ENCODE peak calls at places on chromosomes 11 and 22, in five cellular contexts. One of them, this sample, is unnamed. For H3K9me3, the result is how much of the 10 kb centered on the place peaks cover.

GRCh38 chr22:49811014-49811791 is 16.5 kb downstream of the BRD1 start:
- DNase-seq in sigmoid colon: peak
- DNase-seq in transverse colon: no peak
- DNase-seq in tibial artery: no peak
- DNase-seq in adrenal gland: no peak
- DNase-seq in this sample: no peak

GRCh38 chr22:44574057-44574456 is 76.0 kb upstream of the RTL6 start:
- DNase-seq in sigmoid colon: peak
- DNase-seq in tibial artery: no peak
- DNase-seq in adrenal gland: peak
- DNase-seq in transverse colon: no peak
- DNase-seq in this sample: peak

GRCh38 chr11:30344085-30344484 is 21.2 kb downstream of the ARL14EP start:
- DNase-seq in transverse colon: no peak
- DNase-seq in tibial artery: no peak
- DNase-seq in adrenal gland: no peak
- DNase-seq in sigmoid colon: no peak
- DNase-seq in this sample: no peak

GRCh38 chr22:22576244-22576988 is 17.4 kb upstream of the PRAME start:
- DNase-seq in tibial artery: no peak
- DNase-seq in sigmoid colon: no peak
- DNase-seq in adrenal gland: peak
- DNase-seq in transverse colon: peak
- DNase-seq in this sample: peak

GRCh38 chr22:41885116-41885515 is 29.8 kb downstream of the SHISA8 start:
- DNase-seq in adrenal gland: no peak
- DNase-seq in transverse colon: no peak
- DNase-seq in tibial artery: no peak
- DNase-seq in sigmoid colon: no peak
- DNase-seq in this sample: no peak

GRCh38 chr22:39894554-39895092 is 1.1 kb upstream of the ENTHD1 start:
- DNase-seq in adrenal gland: no peak
- DNase-seq in sigmoid colon: no peak
- DNase-seq in tibial artery: no peak
- DNase-seq in transverse colon: no peak
- DNase-seq in this sample: no peak

GRCh38 chr11:117332843-117333242 is 5.2 kb downstream of the CEP164 start:
- DNase-seq in adrenal gland: no peak
- DNase-seq in tibial artery: no peak
- DNase-seq in transverse colon: no peak
- DNase-seq in sigmoid colon: no peak
- DNase-seq in this sample: no peak

GRCh38 chr11:114846040-114846791 is 167.9 kb downstream of the NXPE2 start:
- DNase-seq in sigmoid colon: no peak
- DNase-seq in adrenal gland: peak
- DNase-seq in tibial artery: no peak
- DNase-seq in transverse colon: no peak
- DNase-seq in this sample: peak

GRCh38 chr11:78365381-78365792 is 52.2 kb downstream of the GAB2 start:
- DNase-seq in adrenal gland: no peak
- DNase-seq in sigmoid colon: no peak
- DNase-seq in tibial artery: no peak
- DNase-seq in transverse colon: no peak
- DNase-seq in this sample: no peak

GRCh38 chr11:87425943-87426342 is 388.2 kb downstream of the TMEM135 start:
- DNase-seq in transverse colon: no peak
- DNase-seq in adrenal gland: no peak
- DNase-seq in sigmoid colon: no peak
- DNase-seq in tibial artery: no peak
- DNase-seq in this sample: no peak

GRCh38 chr11:68828155-68828931 is 13.4 kb downstream of the CPT1A start:
- DNase-seq in tibial artery: no peak
- DNase-seq in transverse colon: no peak
- DNase-seq in adrenal gland: no peak
- DNase-seq in sigmoid colon: no peak
- DNase-seq in this sample: peak

GRCh38 chr11:36340909-36341308 is 44.8 kb downstream of the PRR5L start:
- DNase-seq in transverse colon: no peak
- DNase-seq in sigmoid colon: no peak
- DNase-seq in adrenal gland: no peak
- DNase-seq in tibial artery: no peak
- DNase-seq in this sample: no peak

GRCh38 chr11:3202305-3202704 is 16.3 kb downstream of the MRGPRG start:
- DNase-seq in sigmoid colon: peak
- DNase-seq in transverse colon: peak
- DNase-seq in adrenal gland: no peak
- DNase-seq in tibial artery: no peak
- DNase-seq in this sample: no peak

GRCh38 chr11:14253878-14254277 is 105.1 kb downstream of the RRAS2 start:
- DNase-seq in adrenal gland: no peak
- DNase-seq in sigmoid colon: no peak
- DNase-seq in tibial artery: no peak
- DNase-seq in transverse colon: no peak
- DNase-seq in this sample: no peak

GRCh38 chr11:9315078-9315688 is 790 bp upstream of the TMEM41B start:
- DNase-seq in tibial artery: no peak
- DNase-seq in sigmoid colon: no peak
- DNase-seq in transverse colon: peak
- DNase-seq in adrenal gland: peak
- DNase-seq in this sample: peak

GRCh38 chr11:97860237-97860636 is 1160.5 kb upstream of the CNTN5 start:
- DNase-seq in sigmoid colon: no peak
- DNase-seq in tibial artery: no peak
- DNase-seq in adrenal gland: no peak
- DNase-seq in transverse colon: no peak
- DNase-seq in this sample: no peak
- H3K9me3 ChIP-seq in sigmoid colon: under half
- H3K9me3 ChIP-seq in tibial artery: under half
- H3K9me3 ChIP-seq in adrenal gland: under half
- H3K9me3 ChIP-seq in transverse colon: under half
- H3K9me3 ChIP-seq in this sample: under half

GRCh38 chr11:128463386-128463829 is 124.0 kb downstream of the ETS1 start:
- DNase-seq in adrenal gland: peak
- DNase-seq in transverse colon: no peak
- DNase-seq in tibial artery: peak
- DNase-seq in sigmoid colon: no peak
- DNase-seq in this sample: peak

GRCh38 chr11:128465531-128465930 is 121.8 kb downstream of the ETS1 start:
- DNase-seq in tibial artery: no peak
- DNase-seq in sigmoid colon: no peak
- DNase-seq in transverse colon: no peak
- DNase-seq in adrenal gland: no peak
- DNase-seq in this sample: no peak

GRCh38 chr11:128464878-128465277 is 122.5 kb downstream of the ETS1 start:
- DNase-seq in sigmoid colon: no peak
- DNase-seq in transverse colon: no peak
- DNase-seq in tibial artery: no peak
- DNase-seq in adrenal gland: no peak
- DNase-seq in this sample: no peak

GRCh38 chr11:128462802-128463385 is 124.5 kb downstream of the ETS1 start:
- DNase-seq in sigmoid colon: no peak
- DNase-seq in tibial artery: no peak
- DNase-seq in adrenal gland: no peak
- DNase-seq in transverse colon: no peak
- DNase-seq in this sample: no peak

GRCh38 chr11:128463975-128464374 is 123.4 kb downstream of the ETS1 start:
- DNase-seq in adrenal gland: no peak
- DNase-seq in sigmoid colon: no peak
- DNase-seq in tibial artery: no peak
- DNase-seq in transverse colon: no peak
- DNase-seq in this sample: no peak
- H3K9me3 ChIP-seq in adrenal gland: under half
- H3K9me3 ChIP-seq in sigmoid colon: under half
- H3K9me3 ChIP-seq in tibial artery: under half
- H3K9me3 ChIP-seq in transverse colon: under half
- H3K9me3 ChIP-seq in this sample: under half

GRCh38 chr22:48553119-48553518 is 1274.6 kb downstream of the BRD1 start:
- DNase-seq in transverse colon: no peak
- DNase-seq in adrenal gland: no peak
- DNase-seq in tibial artery: no peak
- DNase-seq in sigmoid colon: no peak
- DNase-seq in this sample: no peak
- H3K9me3 ChIP-seq in transverse colon: under half
- H3K9me3 ChIP-seq in adrenal gland: under half
- H3K9me3 ChIP-seq in tibial artery: under half
- H3K9me3 ChIP-seq in sigmoid colon: under half
- H3K9me3 ChIP-seq in this sample: under half

GRCh38 chr22:47323518-47323917 is 561.1 kb downstream of the TBC1D22A start:
- DNase-seq in adrenal gland: no peak
- DNase-seq in tibial artery: no peak
- DNase-seq in sigmoid colon: no peak
- DNase-seq in transverse colon: no peak
- DNase-seq in this sample: no peak
- H3K9me3 ChIP-seq in adrenal gland: under half
- H3K9me3 ChIP-seq in tibial artery: under half
- H3K9me3 ChIP-seq in sigmoid colon: under half
- H3K9me3 ChIP-seq in transverse colon: under half
- H3K9me3 ChIP-seq in this sample: under half